ENCODE peak calls at places on chromosome 22, in six cellular contexts. One of them, this sample, is unnamed.

GRCh38 chr22:35727436-35727835 is 9.8 kb downstream of the APOL5 start:
- DNase-seq in uterus: no peak
- DNase-seq in K562: peak
- DNase-seq in stomach: peak
- DNase-seq in ovary: no peak
- DNase-seq in HCT116: no peak
- DNase-seq in this sample: no peak

GRCh38 chr22:44752285-44753188 is at the start of gene ARHGAP8:
- DNase-seq in stomach: peak
- DNase-seq in K562: peak
- DNase-seq in ovary: no peak
- DNase-seq in uterus: no peak
- DNase-seq in HCT116: no peak
- DNase-seq in this sample: peak

GRCh38 chr22:42994917-42995562 is 19.9 kb downstream of the PACSIN2 start:
- DNase-seq in HCT116: no peak
- DNase-seq in uterus: peak
- DNase-seq in stomach: peak
- DNase-seq in K562: no peak
- DNase-seq in ovary: peak
- DNase-seq in this sample: no peak

GRCh38 chr22:44892803-44893730 is 116.7 kb downstream of the PHF21B start:
- DNase-seq in ovary: no peak
- DNase-seq in HCT116: no peak
- DNase-seq in uterus: no peak
- DNase-seq in K562: no peak
- DNase-seq in stomach: no peak
- DNase-seq in this sample: peak

GRCh38 chr22:48432721-48433518 is 1394.8 kb downstream of the BRD1 start:
- DNase-seq in HCT116: no peak
- DNase-seq in stomach: no peak
- DNase-seq in K562: no peak
- DNase-seq in ovary: no peak
- DNase-seq in uterus: no peak
- DNase-seq in this sample: no peak

GRCh38 chr22:48039326-48039725 is 1276.9 kb downstream of the TBC1D22A start:
- DNase-seq in ovary: no peak
- DNase-seq in K562: no peak
- DNase-seq in HCT116: no peak
- DNase-seq in stomach: no peak
- DNase-seq in uterus: no peak
- DNase-seq in this sample: no peak

GRCh38 chr22:27512283-27512761 is 289.2 kb downstream of the MN1 start:
- DNase-seq in stomach: peak
- DNase-seq in ovary: peak
- DNase-seq in K562: no peak
- DNase-seq in HCT116: no peak
- DNase-seq in uterus: peak
- DNase-seq in this sample: peak

GRCh38 chr22:39943366-39943765 is 16.8 kb upstream of the TMA7B start:
- DNase-seq in uterus: no peak
- DNase-seq in stomach: no peak
- DNase-seq in HCT116: no peak
- DNase-seq in K562: peak
- DNase-seq in ovary: no peak
- DNase-seq in this sample: no peak

GRCh38 chr22:43782448-43782847 is 29.7 kb downstream of the EFCAB6 start:
- DNase-seq in HCT116: no peak
- DNase-seq in ovary: no peak
- DNase-seq in K562: no peak
- DNase-seq in stomach: no peak
- DNase-seq in uterus: no peak
- DNase-seq in this sample: no peak

GRCh38 chr22:40326905-40327735 is 19.2 kb upstream of the ADSL start:
- DNase-seq in HCT116: no peak
- DNase-seq in uterus: no peak
- DNase-seq in ovary: no peak
- DNase-seq in stomach: no peak
- DNase-seq in K562: no peak
- DNase-seq in this sample: no peak

GRCh38 chr22:39363751-39364484 is 14.1 kb downstream of the SYNGR1 start:
- DNase-seq in ovary: no peak
- DNase-seq in uterus: no peak
- DNase-seq in K562: peak
- DNase-seq in stomach: no peak
- DNase-seq in HCT116: no peak
- DNase-seq in this sample: no peak

GRCh38 chr22:29308791-29309262 is 2.4 kb downstream of the GAS2L1 start:
- DNase-seq in HCT116: no peak
- DNase-seq in stomach: no peak
- DNase-seq in uterus: no peak
- DNase-seq in K562: no peak
- DNase-seq in ovary: no peak
- DNase-seq in this sample: no peak

GRCh38 chr22:42489000-42489399 is 30.6 kb downstream of the RRP7A start:
- DNase-seq in ovary: no peak
- DNase-seq in HCT116: no peak
- DNase-seq in K562: no peak
- DNase-seq in stomach: no peak
- DNase-seq in uterus: no peak
- DNase-seq in this sample: no peak

GRCh38 chr22:44729391-44730012 is 22.9 kb upstream of the ARHGAP8 start:
- DNase-seq in ovary: peak
- DNase-seq in stomach: no peak
- DNase-seq in K562: no peak
- DNase-seq in HCT116: no peak
- DNase-seq in uterus: peak
- DNase-seq in this sample: no peak

GRCh38 chr22:40889116-40889515 is 27.2 kb upstream of the DNAJB7 start:
- DNase-seq in K562: no peak
- DNase-seq in uterus: no peak
- DNase-seq in ovary: no peak
- DNase-seq in stomach: no peak
- DNase-seq in HCT116: no peak
- DNase-seq in this sample: no peak

GRCh38 chr22:39528080-39528661 is 4.4 kb downstream of the RPS19BP1 start:
- DNase-seq in K562: no peak
- DNase-seq in HCT116: no peak
- DNase-seq in stomach: no peak
- DNase-seq in ovary: no peak
- DNase-seq in uterus: no peak
- DNase-seq in this sample: peak

DNA sequence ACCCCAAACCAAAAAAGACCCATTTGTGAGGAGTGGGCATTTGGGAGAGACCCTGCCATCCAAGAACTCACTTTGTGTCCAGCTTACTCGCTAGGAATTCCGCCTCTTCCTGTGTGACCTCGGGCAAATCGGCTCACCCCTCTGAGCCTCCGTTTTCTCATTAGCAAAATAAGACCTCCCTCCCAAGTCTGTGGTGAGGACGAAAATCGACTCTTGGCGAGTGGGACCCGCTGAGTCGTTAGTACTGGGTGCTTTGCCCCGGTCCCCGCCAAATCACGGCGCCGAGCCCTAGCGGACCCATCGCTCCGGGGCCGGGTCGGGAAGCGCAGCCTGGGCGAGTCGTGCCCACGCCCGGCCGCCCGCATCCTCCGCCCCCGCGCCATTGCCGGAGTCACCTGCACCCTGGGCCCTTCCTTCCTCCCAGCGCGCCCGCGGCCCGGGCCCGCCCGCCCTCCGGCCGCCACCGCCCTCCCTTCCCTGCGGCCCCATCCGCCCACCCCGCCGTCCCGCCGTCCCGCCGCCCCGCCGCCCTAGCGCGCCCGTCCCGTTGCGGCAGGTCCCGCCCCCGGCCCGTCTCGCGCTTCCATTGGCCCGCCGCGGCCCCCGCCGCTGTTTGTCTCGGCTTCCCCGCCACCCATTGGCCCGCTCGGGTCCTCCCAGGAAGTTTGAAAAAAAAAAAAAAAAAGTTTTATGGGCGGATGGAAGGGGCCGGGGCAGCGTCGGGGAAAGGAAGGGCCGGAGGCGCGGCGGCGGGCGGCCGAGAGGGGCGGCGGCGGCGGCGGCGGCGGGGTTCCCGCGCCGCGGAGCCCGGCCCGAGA is 48.9 kb downstream of the TRIOBP start:
- DNase-seq in K562: peak
- DNase-seq in uterus: peak
- DNase-seq in HCT116: no peak
- DNase-seq in stomach: peak
- DNase-seq in ovary: peak
- DNase-seq in this sample: peak
- TF ChIP-seq POLR2A in K562: no peak
- TF ChIP-seq POLR2A in uterus: peak
- TF ChIP-seq POLR2A in HCT116: no peak
- TF ChIP-seq POLR2A in stomach: no peak
- TF ChIP-seq POLR2A in ovary: no peak
- TF ChIP-seq POLR2A in this sample: no peak

GRCh38 chr22:23243006-23243573 is 62.8 kb downstream of the BCR start:
- DNase-seq in stomach: no peak
- DNase-seq in uterus: no peak
- DNase-seq in ovary: no peak
- DNase-seq in K562: peak
- DNase-seq in HCT116: no peak
- DNase-seq in this sample: peak
- H3K27ac ChIP-seq in stomach: no peak
- H3K27ac ChIP-seq in uterus: no peak
- H3K27ac ChIP-seq in ovary: no peak
- H3K27ac ChIP-seq in K562: no peak
- H3K27ac ChIP-seq in HCT116: no peak
- H3K27ac ChIP-seq in this sample: no peak

DNA sequence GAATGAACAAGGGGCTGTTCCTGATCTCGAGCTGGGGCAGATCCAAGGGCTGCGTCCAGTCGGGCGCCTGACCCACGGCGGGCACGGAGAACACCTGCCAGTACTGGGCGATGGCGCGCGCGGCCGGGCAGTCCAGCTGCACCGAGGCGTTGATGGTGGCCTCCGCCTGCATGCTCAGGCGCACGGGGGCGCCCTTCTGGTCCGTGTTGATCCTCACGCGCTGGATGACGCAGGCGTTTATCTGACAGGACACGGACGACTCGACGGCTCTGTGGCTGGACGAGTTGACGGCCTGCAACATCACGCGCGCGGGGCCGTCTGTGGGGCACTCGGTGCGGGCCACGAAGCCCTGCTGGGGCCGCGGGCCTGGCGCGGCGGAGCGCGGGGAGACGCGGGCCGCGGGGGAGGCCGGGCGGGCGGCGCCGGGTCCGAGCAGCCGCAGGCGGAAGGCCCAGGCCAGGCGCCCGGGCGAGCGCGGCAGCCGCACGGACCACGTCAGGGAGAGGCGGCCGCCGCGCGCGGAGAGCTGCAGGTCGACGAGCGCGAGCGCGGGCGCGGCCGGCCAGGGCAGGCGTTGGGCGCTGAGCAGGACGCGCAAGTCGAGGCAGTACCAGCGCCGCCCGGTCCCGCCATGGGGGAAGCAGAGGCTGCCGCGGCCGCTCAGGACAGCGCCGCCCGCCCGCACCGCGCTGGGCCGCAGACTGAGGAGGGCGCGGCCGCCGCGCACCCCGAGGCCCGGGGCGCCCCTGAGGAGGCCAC is 515 bp downstream of the PKDREJ start:
- DNase-seq in stomach: peak
- DNase-seq in uterus: peak
- DNase-seq in ovary: peak
- DNase-seq in K562: no peak
- DNase-seq in HCT116: no peak
- DNase-seq in this sample: peak
- TF ChIP-seq CTCF in stomach: no peak
- TF ChIP-seq CTCF in uterus: peak
- TF ChIP-seq CTCF in ovary: peak
- TF ChIP-seq CTCF in K562: no peak
- TF ChIP-seq CTCF in HCT116: no peak
- TF ChIP-seq CTCF in this sample: no peak

GRCh38 chr22:23144926-23145906 is at the start of gene RAB36:
- DNase-seq in K562: peak
- DNase-seq in uterus: peak
- DNase-seq in HCT116: peak
- DNase-seq in ovary: peak
- DNase-seq in stomach: peak
- DNase-seq in this sample: peak
- TF ChIP-seq POLR2A in K562: no peak
- TF ChIP-seq POLR2A in uterus: no peak
- TF ChIP-seq POLR2A in HCT116: no peak
- TF ChIP-seq POLR2A in ovary: no peak
- TF ChIP-seq POLR2A in stomach: no peak
- TF ChIP-seq POLR2A in this sample: peak

DNA sequence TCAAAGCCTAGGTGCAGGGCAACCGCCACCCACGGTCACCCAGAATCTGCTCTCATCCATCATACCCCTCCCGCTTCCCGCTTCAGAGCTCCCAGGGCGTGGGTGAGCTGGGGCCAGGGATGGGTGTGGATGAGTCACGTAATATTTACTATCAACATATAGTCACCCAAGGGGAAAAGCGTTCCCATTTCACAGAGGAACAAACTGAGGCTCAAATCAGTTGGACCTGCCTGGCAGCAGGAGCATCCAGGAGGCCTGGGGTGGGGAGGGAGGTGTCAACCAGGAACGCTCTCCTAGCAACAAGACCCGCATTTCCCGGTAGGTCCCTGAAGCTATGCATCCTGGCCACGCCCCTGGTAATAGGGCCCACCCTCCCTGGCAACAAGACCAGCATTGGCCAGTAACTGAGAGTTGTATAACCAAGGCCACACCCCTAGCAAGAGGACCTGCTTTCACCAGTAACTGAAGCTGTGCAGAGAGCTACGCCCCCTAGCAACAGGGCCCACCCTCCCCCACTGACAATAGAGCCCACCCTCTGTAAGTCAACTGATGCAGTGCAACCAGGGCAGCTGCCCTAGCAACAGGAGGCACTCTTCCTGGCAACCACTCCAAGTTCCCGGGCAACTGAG is 32.7 kb upstream of the TXNRD2 start:
- DNase-seq in ovary: peak
- DNase-seq in stomach: peak
- DNase-seq in K562: peak
- DNase-seq in uterus: no peak
- DNase-seq in HCT116: peak
- DNase-seq in this sample: no peak
- H3K27ac ChIP-seq in ovary: no peak
- H3K27ac ChIP-seq in stomach: no peak
- H3K27ac ChIP-seq in K562: peak
- H3K27ac ChIP-seq in uterus: no peak
- H3K27ac ChIP-seq in HCT116: peak
- H3K27ac ChIP-seq in this sample: no peak

GRCh38 chr22:36871669-36872081 is 10.9 kb downstream of the NCF4 start:
- DNase-seq in HCT116: peak
- DNase-seq in stomach: no peak
- DNase-seq in uterus: no peak
- DNase-seq in K562: no peak
- DNase-seq in ovary: no peak
- DNase-seq in this sample: no peak
- TF ChIP-seq CTCF in HCT116: no peak
- TF ChIP-seq CTCF in stomach: no peak
- TF ChIP-seq CTCF in uterus: no peak
- TF ChIP-seq CTCF in K562: no peak
- TF ChIP-seq CTCF in ovary: no peak
- TF ChIP-seq CTCF in this sample: no peak